ENCODE peak calls at places on chromosome 11, in seven cellular contexts. I is stimulated activated CD4-positive, alpha-beta T cell treated with anti-CD3 and anti-CD28 coated beads, Interleukin-1b, Interleukin-23, amount 100 ng/mL, for 24 hours; M is type B pancreatic cell; G is HEK293T; K is pancreas; E is HS-27A; R is DMS153. F is an unnamed sample.

GRCh38 chr11:45056529-45056928 is 89.9 kb upstream of the PRDM11 start:
- DNase-seq in I (no peak), M (no peak), G (no peak), K (no peak), E (no peak), R (no peak), F (no peak)

GRCh38 chr11:31509017-31509411 is 408 bp downstream of the IMMP1L start:
- DNase-seq in I (no peak), M (no peak), G (no peak), K (no peak), E (peak), R (no peak), F (no peak)

GRCh38 chr11:59145534-59145933 is 2.9 kb downstream of the FAM111A start:
- DNase-seq in I (no peak), M (no peak), G (no peak), K (no peak), E (no peak), R (no peak), F (no peak)

GRCh38 chr11:10474551-10474950 is 19.5 kb downstream of the AMPD3 start:
- DNase-seq in I (no peak), M (no peak), G (no peak), K (no peak), E (no peak), R (no peak), F (no peak)

GRCh38 chr11:36009469-36009868 is 65.6 kb downstream of the LDLRAD3 start:
- DNase-seq in I (no peak), M (no peak), G (no peak), K (no peak), E (peak), R (no peak), F (peak)

GRCh38 chr11:134429104-134429503 is 17.1 kb upstream of the B3GAT1 start:
- DNase-seq in I (no peak), M (no peak), G (no peak), K (no peak), E (no peak), R (no peak), F (no peak)

GRCh38 chr11:8870461-8871282 is 40.3 kb upstream of the AKIP1 start:
- DNase-seq in I (no peak), M (peak), G (peak), K (peak), E (peak), R (peak), F (no peak)

GRCh38 chr11:32830796-32831195 is 1.1 kb downstream of the PRRG4 start:
- DNase-seq in I (no peak), M (no peak), G (no peak), K (no peak), E (no peak), R (no peak), F (no peak)

GRCh38 chr11:33000181-33000580 is 15.5 kb upstream of the DEPDC7 start:
- DNase-seq in I (no peak), M (no peak), G (no peak), K (no peak), E (peak), R (no peak), F (peak)

GRCh38 chr11:18720811-18721575 is 5.0 kb downstream of the IGSF22 start:
- DNase-seq in I (peak), M (peak), G (peak), K (peak), E (no peak), R (peak), F (no peak)

GRCh38 chr11:1844221-1845094 is 5.7 kb downstream of the TNNI2 start:
- DNase-seq in I (no peak), M (no peak), G (no peak), K (no peak), E (no peak), R (no peak), F (no peak)

GRCh38 chr11:74195828-74196227 is 24.7 kb downstream of the PPME1 start:
- DNase-seq in I (no peak), M (no peak), G (no peak), K (no peak), E (no peak), R (no peak), F (no peak)

GRCh38 chr11:69449320-69450063 is 32.0 kb upstream of the LINC01488 start:
- DNase-seq in I (no peak), M (no peak), G (no peak), K (peak), E (no peak), R (no peak), F (no peak)

GRCh38 chr11:69204246-69205124 is 48.8 kb downstream of the SMIM38 start:
- DNase-seq in I (no peak), M (no peak), G (no peak), K (peak), E (no peak), R (no peak), F (no peak)

GRCh38 chr11:86091566-86091965 is 22.7 kb upstream of the PICALM start:
- DNase-seq in I (no peak), M (no peak), G (no peak), K (no peak), E (no peak), R (no peak), F (no peak)

F was measured in retinal pigment epithelial cell.